ENCODE peak calls at places on chromosome 6, in six cellular contexts. One of them, this sample, is unnamed.

GRCh38 chr6:123962508-123962907 is 158.8 kb downstream of the NKAIN2 start:
- DNase-seq in heart left ventricle: no peak
- DNase-seq in pancreas: peak
- DNase-seq in T-cell: no peak
- DNase-seq in stromal cell of bone marrow: no peak
- DNase-seq in neural progenitor cell: no peak
- DNase-seq in this sample: no peak

GRCh38 chr6:43669050-43669921 is 18.3 kb downstream of the MRPS18A start:
- DNase-seq in T-cell: no peak
- DNase-seq in pancreas: no peak
- DNase-seq in neural progenitor cell: peak
- DNase-seq in heart left ventricle: peak
- DNase-seq in stromal cell of bone marrow: peak
- DNase-seq in this sample: no peak

GRCh38 chr6:135323202-135323668 is 142.1 kb downstream of the MYB start:
- DNase-seq in T-cell: no peak
- DNase-seq in neural progenitor cell: no peak
- DNase-seq in pancreas: no peak
- DNase-seq in heart left ventricle: no peak
- DNase-seq in stromal cell of bone marrow: no peak
- DNase-seq in this sample: peak

GRCh38 chr6:4977468-4977867 is 26.4 kb downstream of the RPP40 start:
- DNase-seq in stromal cell of bone marrow: no peak
- DNase-seq in pancreas: no peak
- DNase-seq in T-cell: no peak
- DNase-seq in heart left ventricle: no peak
- DNase-seq in neural progenitor cell: no peak
- DNase-seq in this sample: peak

GRCh38 chr6:75275067-75275466 is 9.5 kb downstream of the TMEM30A start:
- DNase-seq in heart left ventricle: no peak
- DNase-seq in T-cell: no peak
- DNase-seq in pancreas: no peak
- DNase-seq in stromal cell of bone marrow: peak
- DNase-seq in neural progenitor cell: no peak
- DNase-seq in this sample: no peak

GRCh38 chr6:71983131-71983530 is 96.8 kb downstream of the RIMS1 start:
- DNase-seq in pancreas: no peak
- DNase-seq in T-cell: no peak
- DNase-seq in heart left ventricle: no peak
- DNase-seq in neural progenitor cell: no peak
- DNase-seq in stromal cell of bone marrow: no peak
- DNase-seq in this sample: no peak

GRCh38 chr6:152206072-152206818 is 398.8 kb downstream of the ESR1 start:
- DNase-seq in pancreas: peak
- DNase-seq in T-cell: peak
- DNase-seq in heart left ventricle: no peak
- DNase-seq in stromal cell of bone marrow: no peak
- DNase-seq in neural progenitor cell: peak
- DNase-seq in this sample: peak

GRCh38 chr6:115842338-115842737 is 218.4 kb downstream of the FRK start:
- DNase-seq in T-cell: no peak
- DNase-seq in stromal cell of bone marrow: no peak
- DNase-seq in neural progenitor cell: no peak
- DNase-seq in heart left ventricle: no peak
- DNase-seq in pancreas: no peak
- DNase-seq in this sample: no peak

GRCh38 chr6:159871911-159872310 is 18.9 kb upstream of the MAS1 start:
- DNase-seq in T-cell: no peak
- DNase-seq in pancreas: no peak
- DNase-seq in heart left ventricle: no peak
- DNase-seq in neural progenitor cell: no peak
- DNase-seq in stromal cell of bone marrow: no peak
- DNase-seq in this sample: no peak

GRCh38 chr6:35484921-35485392 is 11.9 kb downstream of the TEAD3 start:
- DNase-seq in neural progenitor cell: no peak
- DNase-seq in pancreas: no peak
- DNase-seq in heart left ventricle: no peak
- DNase-seq in stromal cell of bone marrow: no peak
- DNase-seq in T-cell: no peak
- DNase-seq in this sample: no peak

GRCh38 chr6:169950558-169950957 is 199.1 kb downstream of the ERMARD start:
- DNase-seq in heart left ventricle: no peak
- DNase-seq in T-cell: no peak
- DNase-seq in neural progenitor cell: peak
- DNase-seq in stromal cell of bone marrow: no peak
- DNase-seq in pancreas: peak
- DNase-seq in this sample: peak

GRCh38 chr6:155240905-155241600 is 22.8 kb upstream of the CLDN20 start:
- DNase-seq in pancreas: no peak
- DNase-seq in heart left ventricle: no peak
- DNase-seq in T-cell: no peak
- DNase-seq in stromal cell of bone marrow: no peak
- DNase-seq in neural progenitor cell: no peak
- DNase-seq in this sample: no peak

This sample was measured in KBM-7.